ENCODE peak calls at places on chromosomes 2 and 18, in seven cellular contexts. J is Daoy; L is HT-29; C is activated naive CD8-positive, alpha-beta T cell treated with anti-CD3 and anti-CD28 coated beads, Interleukin-2, amount 50 U/mL, for 24 hours; S is esophagus muscularis mucosa; Q is activated naive CD4-positive, alpha-beta T cell; P is K562. Z is an unnamed sample.

GRCh38 chr2:122433123-122433754 is 677.8 kb downstream of the TSN start:
- DNase-seq in Q (no peak), P (no peak), S (no peak), J (no peak), C (no peak), L (peak; percentile 8), Z (no peak)

GRCh38 chr2:128346291-128346690 is 27.6 kb upstream of the HS6ST1 start:
- DNase-seq in S (peak; percentile 78), J (no peak), L (no peak), P (no peak), Q (no peak), C (no peak), Z (no peak)

GRCh38 chr2:44212301-44212700 is 43.6 kb downstream of the PPM1B start:
- DNase-seq in C (no peak), Q (no peak), J (no peak), P (no peak), S (no peak), L (no peak), Z (no peak)

GRCh38 chr2:197073701-197074433 is 147.4 kb upstream of the PGAP1 start:
- DNase-seq in P (no peak), J (no peak), S (no peak), Q (no peak), C (no peak), L (peak; percentile 46), Z (peak; percentile 96)

GRCh38 chr2:111202266-111203040 is 81.7 kb downstream of the BCL2L11 start:
- DNase-seq in J (peak; percentile 57), L (no peak), C (no peak), Q (no peak), S (peak; percentile 42), P (no peak), Z (no peak)

GRCh38 chr2:175834472-175834871 is 167.6 kb downstream of the LNPK start:
- DNase-seq in S (no peak), Q (no peak), L (no peak), P (no peak), C (no peak), J (peak; percentile 46), Z (no peak)

GRCh38 chr2:46555011-46555410 is 75.6 kb downstream of the TMEM247 start:
- DNase-seq in Q (peak; percentile 5), C (peak; percentile 39), P (peak; percentile 39), J (no peak), S (peak; percentile 87), L (no peak), Z (no peak)

GRCh38 chr2:30666307-30666874 is 140.9 kb downstream of the CAPN13 start:
- DNase-seq in S (peak; percentile 87), Q (no peak), J (peak; percentile 73), P (no peak), C (no peak), L (peak; percentile 41), Z (no peak)

GRCh38 chr2:230985519-230986231 is 10.2 kb upstream of the SPATA3 start:
- DNase-seq in P (no peak), C (no peak), J (no peak), S (no peak), L (no peak), Q (no peak), Z (no peak)

GRCh38 chr2:24315669-24316068 is 44.7 kb downstream of the ITSN2 start:
- DNase-seq in Q (no peak), C (no peak), P (no peak), S (no peak), J (no peak), L (no peak), Z (no peak)

GRCh38 chr2:101395545-101396351 is 8.4 kb upstream of the CREG2 start:
- DNase-seq in J (no peak), C (no peak), P (no peak), Q (no peak), L (no peak), S (no peak), Z (no peak)

GRCh38 chr2:24190503-24190902 is 15.7 kb downstream of the FAM228A start:
- DNase-seq in Q (no peak), C (no peak), J (no peak), S (no peak), L (no peak), P (no peak), Z (no peak)

GRCh38 chr2:196331816-196332215 is 160.4 kb upstream of the STK17B start:
- DNase-seq in P (no peak), Q (no peak), L (no peak), C (no peak), S (no peak), J (peak; percentile 13), Z (no peak)

GRCh38 chr2:98487806-98488189 is 43.1 kb downstream of the INPP4A start:
- DNase-seq in S (no peak), J (no peak), L (peak; percentile 76), C (peak; percentile 46), Q (peak; percentile 25), P (peak; percentile 46), Z (no peak)

GRCh38 chr18:6449213-6449612 is 34.5 kb upstream of the L3MBTL4 start:
- DNase-seq in J (no peak), P (no peak), C (no peak), Q (no peak), L (no peak), S (no peak), Z (no peak)

GRCh38 chr2:134470561-134471168 is 216.8 kb downstream of the MGAT5 start:
- DNase-seq in C (no peak), S (no peak), L (no peak), P (no peak), Q (no peak), J (no peak), Z (no peak)

GRCh38 chr2:10497797-10498251 is 49.7 kb upstream of the ODC1 start:
- DNase-seq in Q (no peak), J (peak; percentile 96), L (peak; percentile 87), P (peak; percentile 78), C (peak; percentile 57), S (no peak), Z (peak; percentile 62)

GRCh38 chr2:98588880-98589425 is 19.4 kb downstream of the COA5 start:
- DNase-seq in L (no peak), S (peak; percentile 74), P (no peak), C (no peak), J (no peak), Q (no peak), Z (no peak)

GRCh38 chr2:56130463-56131070 is 53.2 kb upstream of the CCDC85A start:
- DNase-seq in J (peak; percentile 23), Q (no peak), S (no peak), P (peak; percentile 29), L (peak; percentile 60), C (no peak), Z (peak; percentile 45)

GRCh38 chr2:156329922-156330726 is 2.4 kb downstream of the NR4A2 start:
- DNase-seq in L (no peak), Q (no peak), J (no peak), P (no peak), S (no peak), C (no peak), Z (no peak)

GRCh38 chr18:57956495-57956894 is 87.5 kb upstream of the NEDD4L start:
- DNase-seq in P (no peak), C (no peak), S (no peak), J (no peak), Q (no peak), L (peak; percentile 27), Z (no peak)

GRCh38 chr2:57878573-57878910 is 168.1 kb upstream of the VRK2 start:
- DNase-seq in C (no peak), Q (no peak), S (no peak), J (no peak), P (no peak), L (no peak), Z (no peak)

GRCh38 chr2:158518083-158518482 is 61.3 kb downstream of the PKP4 start:
- DNase-seq in L (no peak), C (no peak), S (no peak), P (no peak), Q (no peak), J (no peak), Z (no peak)

GRCh38 chr18:62030091-62030985 is 137.5 kb upstream of the RNF152 start:
- DNase-seq in L (no peak), P (no peak), J (no peak), Q (no peak), C (no peak), S (no peak), Z (no peak)

GRCh38 chr18:74963820-74964446 is 245.0 kb downstream of the PTGR3 start:
- DNase-seq in P (peak; percentile 13), L (peak; percentile 57), C (no peak), Q (no peak), S (no peak), J (peak; percentile 28), Z (no peak)

GRCh38 chr2:229124126-229124525 is 147.0 kb downstream of the PID1 start:
- DNase-seq in S (no peak), J (no peak), C (no peak), L (no peak), P (no peak), Q (no peak), Z (no peak)

GRCh38 chr2:47905454-47906260 is 641 bp downstream of the FBXO11 start:
- DNase-seq in P (no peak), L (no peak), J (peak; percentile 75), S (no peak), Q (peak; percentile 61), C (peak; percentile 57), Z (peak; percentile 64)

GRCh38 chr18:34929336-34929780 is 111.9 kb upstream of the MAPRE2 start:
- DNase-seq in P (no peak), C (no peak), L (peak; percentile 58), S (no peak), Q (no peak), J (peak; percentile 51), Z (no peak)

GRCh38 chr18:50844554-50844953 is 24.7 kb upstream of the MRO start:
- DNase-seq in P (no peak), J (no peak), C (no peak), L (no peak), Q (no peak), S (no peak), Z (no peak)

GRCh38 chr2:52976132-52976949 is 791.3 kb upstream of the CHAC2 start:
- DNase-seq in C (no peak), L (peak; percentile 69), J (no peak), S (no peak), Q (no peak), P (no peak), Z (peak; percentile 10)

GRCh38 chr2:152622228-152622627 is 95.0 kb downstream of the PRPF40A start:
- DNase-seq in L (no peak), Q (no peak), J (no peak), S (no peak), C (no peak), P (no peak), Z (no peak)

GRCh38 chr2:134936691-134937090 is 18.1 kb downstream of the CCNT2 start:
- DNase-seq in P (no peak), J (no peak), L (no peak), Q (no peak), S (no peak), C (no peak), Z (no peak)

GRCh38 chr2:2698182-2699116 is 367.4 kb upstream of the MYT1L start:
- DNase-seq in Q (no peak), C (peak; percentile 7), J (peak; percentile 44), S (no peak), L (peak; percentile 44), P (peak; percentile 28), Z (no peak)